ENCODE peak calls at places on chromosome 13, in six cellular contexts. Z is progenitor cell of endocrine pancreas, H is AML-193, P is cardiac muscle cell, N is left cardiac atrium, S is D341Med. O is an unnamed sample.

GRCh38 chr13:97631158-97631557 is 197.2 kb downstream of the RAP2A start:
- DNase-seq in Z (no peak), H (no peak), P (no peak), N (no peak), S (no peak), O (no peak)

GRCh38 chr13:79709526-79709925 is 228.6 kb downstream of the NDFIP2 start:
- DNase-seq in Z (no peak), H (no peak), P (no peak), N (no peak), S (no peak), O (no peak)

GRCh38 chr13:49777746-49778614 is 14.5 kb downstream of the KPNA3 start:
- DNase-seq in Z (no peak), H (no peak), P (no peak), N (no peak), S (no peak), O (no peak)

GRCh38 chr13:40407567-40407966 is 258.9 kb downstream of the FOXO1 start:
- DNase-seq in Z (no peak), H (no peak), P (no peak), N (no peak), S (no peak), O (no peak)

GRCh38 chr13:101416181-101417042 is at the start of gene NALCN:
- DNase-seq in Z (peak; percentile 21), H (no peak), P (peak; percentile 7), N (peak; percentile 27), S (peak; percentile 65), O (no peak)

GRCh38 chr13:76646946-76647345 is 239.3 kb downstream of the KCTD12 start:
- DNase-seq in Z (no peak), H (no peak), P (no peak), N (no peak), S (no peak), O (no peak)

GRCh38 chr13:24385902-24386301 is 76.5 kb downstream of the C1QTNF9 start:
- DNase-seq in Z (no peak), H (no peak), P (no peak), N (no peak), S (no peak), O (no peak)

GRCh38 chr13:39451860-39452301 is 151.1 kb downstream of the LHFPL6 start:
- DNase-seq in Z (no peak), H (peak; percentile 72), P (peak; percentile 90), N (peak; percentile 37), S (no peak), O (no peak)

GRCh38 chr13:91046715-91047327 is 300.7 kb upstream of the MIR17HG start:
- DNase-seq in Z (no peak), H (no peak), P (no peak), N (no peak), S (no peak), O (no peak)

GRCh38 chr13:98837896-98838295 is 85.4 kb upstream of the SLC15A1 start:
- DNase-seq in Z (no peak), H (no peak), P (no peak), N (no peak), S (no peak), O (no peak)

GRCh38 chr13:67267136-67267535 is 37.0 kb upstream of the PCDH9 start:
- DNase-seq in Z (no peak), H (no peak), P (peak; percentile 27), N (no peak), S (no peak), O (no peak)

GRCh38 chr13:112859817-112860190 is 109.2 kb upstream of the MCF2L start:
- DNase-seq in Z (no peak), H (no peak), P (peak; percentile 50), N (no peak), S (no peak), O (no peak)

GRCh38 chr13:28329395-28330158 is 165.4 kb downstream of the FLT1 start:
- DNase-seq in Z (no peak), H (no peak), P (peak; percentile 93), N (peak; percentile 48), S (no peak), O (no peak)

GRCh38 chr13:97953376-97953970 is at the start of gene IPO5:
- DNase-seq in Z (no peak), H (no peak), P (peak; percentile 63), N (no peak), S (no peak), O (no peak)

GRCh38 chr13:105196052-105196451 is 1339.4 kb downstream of the EFNB2 start:
- DNase-seq in Z (no peak), H (no peak), P (peak; percentile 93), N (no peak), S (no peak), O (no peak)

GRCh38 chr13:98222816-98223215 is 45.7 kb upstream of the RNF113B start:
- DNase-seq in Z (no peak), H (no peak), P (no peak), N (no peak), S (no peak), O (no peak)

GRCh38 chr13:33229446-33230177 is 55.9 kb downstream of the STARD13 start:
- DNase-seq in Z (no peak), H (no peak), P (no peak), N (no peak), S (no peak), O (no peak)

GRCh38 chr13:100673831-100674362 is 698 bp downstream of the TMTC4 start:
- DNase-seq in Z (peak; percentile 14), H (peak; percentile 79), P (peak; percentile 89), N (peak; percentile 47), S (peak; percentile 80), O (peak; percentile 28)

GRCh38 chr13:36382030-36382429 is 35.8 kb upstream of the SPART start:
- DNase-seq in Z (no peak), H (no peak), P (no peak), N (no peak), S (no peak), O (no peak)

O was measured in HCT116.